ENCODE peak calls at places on chromosomes 5 and 9, in five cellular contexts. T is stomach, V is lower lobe of right lung, N is heart left ventricle, A is vagina. E is an unnamed sample. For H3K9me3, the result is how much of the 10 kb centered on the place peaks cover.

GRCh38 chr9:70421272-70422180 is 7.1 kb upstream of the KLF9 start:
- DNase-seq in T (no peak), V (no peak), N (no peak), A (peak), E (no peak)

GRCh38 chr5:126849101-126849678 is 72.3 kb downstream of the LMNB1 start:
- DNase-seq in T (no peak), V (no peak), N (no peak), A (no peak), E (no peak)

GRCh38 chr5:98770911-98771322 is 2.5 kb upstream of the RGMB start:
- DNase-seq in T (no peak), V (no peak), N (no peak), A (no peak), E (no peak)

GRCh38 chr9:77648458-77649108 is 461 bp upstream of the GNA14 start:
- DNase-seq in T (peak), V (peak), N (peak), A (no peak), E (peak)

GRCh38 chr9:135644631-135645218 is 5.4 kb upstream of the GLT6D1 start:
- DNase-seq in T (no peak), V (no peak), N (no peak), A (no peak), E (no peak)

GRCh38 chr5:149400304-149400703 is 21.2 kb upstream of the IL17B start:
- DNase-seq in T (no peak), V (no peak), N (no peak), A (no peak), E (no peak)

GRCh38 chr9:131330814-131331600 is 41.5 kb downstream of the PLPP7 start:
- DNase-seq in T (no peak), V (peak), N (no peak), A (no peak), E (no peak)

GRCh38 chr9:37963936-37964739 is 60.2 kb upstream of the SLC25A51 start:
- DNase-seq in T (peak), V (peak), N (no peak), A (no peak), E (peak)

GRCh38 chr9:4386819-4387218 is 87.0 kb upstream of the GLIS3 start:
- DNase-seq in T (no peak), V (no peak), N (no peak), A (no peak), E (no peak)

GRCh38 chr9:93062364-93062763 is 3.9 kb downstream of the SUSD3 start:
- DNase-seq in T (no peak), V (peak), N (no peak), A (no peak), E (no peak)

GRCh38 chr5:2158109-2158508 is 275.4 kb upstream of the IRX4 start:
- DNase-seq in T (no peak), V (no peak), N (no peak), A (no peak), E (no peak)

GRCh38 chr5:126988021-126988569 is 42.3 kb downstream of the MARCHF3 start:
- DNase-seq in T (no peak), V (no peak), N (no peak), A (no peak), E (no peak)

GRCh38 chr9:92001244-92001643 is 51.2 kb upstream of the ROR2 start:
- DNase-seq in T (no peak), V (no peak), N (no peak), A (no peak), E (no peak)

GRCh38 chr5:181241393-181241975 is 2.2 kb downstream of the RACK1 start:
- DNase-seq in T (no peak), V (no peak), N (no peak), A (no peak), E (no peak)

GRCh38 chr9:123318961-123319421 is 37.0 kb upstream of the CRB2 start:
- DNase-seq in T (peak), V (no peak), N (no peak), A (no peak), E (no peak)

GRCh38 chr5:34511481-34511880 is 144.6 kb upstream of the RAI14 start:
- DNase-seq in T (no peak), V (no peak), N (no peak), A (no peak), E (no peak)

GRCh38 chr9:14303110-14303509 is 10.8 kb downstream of the NFIB start:
- DNase-seq in T (no peak), V (no peak), N (no peak), A (no peak), E (no peak)

GRCh38 chr5:74179183-74179582 is 461.3 kb downstream of the ENC1 start:
- DNase-seq in T (no peak), V (no peak), N (no peak), A (no peak), E (no peak)

GRCh38 chr5:157607371-157608161 is 32.0 kb upstream of the ADAM19 start:
- DNase-seq in T (no peak), V (no peak), N (no peak), A (no peak), E (no peak)

GRCh38 chr5:147949711-147950573 is 43.6 kb upstream of the C5orf46 start:
- DNase-seq in T (no peak), V (no peak), N (no peak), A (no peak), E (no peak)

GRCh38 chr5:80933061-80933460 is 27.1 kb upstream of the RASGRF2 start:
- DNase-seq in T (no peak), V (no peak), N (no peak), A (no peak), E (no peak)

GRCh38 chr9:136107155-136107952 is 11.3 kb downstream of the TMEM250 start:
- DNase-seq in T (peak), V (peak), N (no peak), A (no peak), E (no peak)

GRCh38 chr5:169160405-169160901 is 140.5 kb downstream of the SLIT3 start:
- DNase-seq in T (no peak), V (no peak), N (no peak), A (no peak), E (no peak)

GRCh38 chr5:158271155-158271554 is 412.2 kb upstream of the CLINT1 start:
- DNase-seq in T (no peak), V (no peak), N (no peak), A (no peak), E (no peak)

GRCh38 chr5:137617806-137618205 is 118.1 kb downstream of the KLHL3 start:
- DNase-seq in T (no peak), V (no peak), N (no peak), A (no peak), E (no peak)

GRCh38 chr5:74543162-74543995 is 97.1 kb downstream of the ENC1 start:
- DNase-seq in T (no peak), V (no peak), N (no peak), A (no peak), E (peak)

GRCh38 chr5:143131983-143132382 is 271.5 kb downstream of the NR3C1 start:
- DNase-seq in T (no peak), V (no peak), N (no peak), A (no peak), E (no peak)

GRCh38 chr5:173582198-173583092 is 34.0 kb downstream of the BOD1 start:
- DNase-seq in T (no peak), V (no peak), N (no peak), A (no peak), E (no peak)

GRCh38 chr9:135789838-135790291 is 87.9 kb downstream of the KCNT1 start:
- DNase-seq in T (no peak), V (no peak), N (no peak), A (no peak), E (no peak)

GRCh38 chr9:123225374-123225813 is 43.0 kb downstream of the STRBP start:
- DNase-seq in T (no peak), V (no peak), N (no peak), A (no peak), E (no peak)

GRCh38 chr5:179436321-179437122 is 91.3 kb upstream of the ADAMTS2 start:
- DNase-seq in T (no peak), V (no peak), N (no peak), A (no peak), E (no peak)
- H3K9me3 ChIP-seq in T (under half), V (under half), N (under half), A (under half), E (under half)

GRCh38 chr9:110580850-110581249 is 1.3 kb upstream of the SVEP1 start:
- DNase-seq in T (no peak), V (no peak), N (no peak), A (no peak), E (no peak)
- H3K27ac ChIP-seq in T (no peak), V (no peak), N (no peak), A (no peak), E (no peak)

DNA sequence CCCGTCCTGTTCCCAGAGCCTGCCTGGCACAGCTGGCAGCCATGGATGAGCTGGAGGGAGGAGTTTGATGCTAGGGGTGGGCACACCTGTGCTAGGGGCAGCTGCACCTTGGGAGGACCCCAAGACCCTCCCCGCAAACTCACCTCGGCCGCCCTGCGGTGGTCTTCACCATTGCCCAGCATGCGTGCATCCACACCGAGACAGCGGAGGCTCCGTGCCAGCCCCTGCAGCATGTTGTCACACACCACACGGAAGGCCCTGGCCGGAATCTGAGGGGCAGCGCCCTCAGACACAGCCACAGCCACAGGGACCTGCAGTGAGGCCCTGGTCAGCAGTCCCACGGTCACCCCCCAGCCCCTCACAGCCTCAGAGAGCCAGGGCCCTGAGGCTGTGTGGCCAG is 45.9 kb upstream of the NRARP start:
- DNase-seq in T (peak), V (no peak), N (no peak), A (no peak), E (no peak)
- H3K9me3 ChIP-seq in T (under half), V (under half), N (under half), A (under half), E (under half)

GRCh38 chr9:100088202-100088601 is 10.6 kb downstream of the ERP44 start:
- DNase-seq in T (no peak), V (no peak), N (no peak), A (no peak), E (no peak)
- H3K27ac ChIP-seq in T (no peak), V (no peak), N (no peak), A (no peak), E (no peak)

E was measured in pancreas.